ENCODE peak calls at places on chromosomes 2 and 18, in four cellular contexts. U is lung, W is brain microvascular endothelial cell, H is choroid plexus epithelial cell. R is an unnamed sample.

GRCh38 chr18:57150828-57151227 is 3.9 kb downstream of the BOD1L2 start:
- DNase-seq in U (no peak), W (no peak), H (no peak), R (no peak)

GRCh38 chr2:107529146-107529545 is 297.5 kb upstream of the RGPD4 start:
- DNase-seq in U (no peak), W (no peak), H (peak), R (no peak)

GRCh38 chr2:203904022-203904421 is 32.5 kb upstream of the ICOS start:
- DNase-seq in U (no peak), W (no peak), H (no peak), R (no peak)

GRCh38 chr2:170313636-170314348 is 135.8 kb downstream of the MYO3B start:
- DNase-seq in U (no peak), W (no peak), H (no peak), R (no peak)

GRCh38 chr2:167599228-167599627 is 648.2 kb downstream of the STK39 start:
- DNase-seq in U (no peak), W (no peak), H (no peak), R (no peak)

GRCh38 chr2:58732999-58733398 is 491.9 kb upstream of the FANCL start:
- DNase-seq in U (no peak), W (no peak), H (no peak), R (no peak)

GRCh38 chr18:33817096-33817495 is 239.1 kb downstream of the ASXL3 start:
- DNase-seq in U (no peak), W (no peak), H (no peak), R (peak)

GRCh38 chr2:37614061-37614802 is 57.2 kb downstream of the CDC42EP3 start:
- DNase-seq in U (no peak), W (peak), H (peak), R (no peak)

GRCh38 chr18:47752796-47753645 is 177.4 kb downstream of the SMAD2 start:
- DNase-seq in U (no peak), W (no peak), H (no peak), R (no peak)
- H3K4me3 ChIP-seq in U (no peak), W (no peak), H (no peak), R (no peak)

GRCh38 chr2:132417430-132418035 is 928 bp downstream of the GPR39 start:
- DNase-seq in U (no peak), W (no peak), H (no peak), R (no peak)

GRCh38 chr2:132415256-132416079 is 1.1 kb upstream of the GPR39 start:
- DNase-seq in U (no peak), W (no peak), H (peak), R (no peak)

GRCh38 chr2:132420776-132421175 is 4.2 kb downstream of the GPR39 start:
- DNase-seq in U (no peak), W (no peak), H (peak), R (no peak)

GRCh38 chr2:132416080-132416911 is at the start of gene GPR39:
- DNase-seq in U (peak), W (peak), H (peak), R (peak)

DNA sequence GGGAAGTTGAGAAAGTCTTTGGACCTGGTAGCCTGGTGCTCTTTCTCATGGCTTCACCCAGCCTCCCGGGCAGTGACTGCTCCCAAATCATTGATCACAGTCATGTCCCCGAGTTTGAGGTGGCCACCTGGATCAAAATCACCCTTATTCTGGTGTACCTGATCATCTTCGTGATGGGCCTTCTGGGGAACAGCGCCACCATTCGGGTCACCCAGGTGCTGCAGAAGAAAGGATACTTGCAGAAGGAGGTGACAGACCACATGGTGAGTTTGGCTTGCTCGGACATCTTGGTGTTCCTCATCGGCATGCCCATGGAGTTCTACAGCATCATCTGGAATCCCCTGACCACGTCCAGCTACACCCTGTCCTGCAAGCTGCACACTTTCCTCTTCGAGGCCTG is 391 bp downstream of the GPR39 start:
- DNase-seq in U (no peak), W (no peak), H (no peak), R (no peak)
- TF ChIP-seq CTCF in U (no peak), W (peak), H (peak), R (peak)

GRCh38 chr2:16664052-16664731 is 1.4 kb downstream of the CYRIA start:
- DNase-seq in U (peak), W (peak), H (peak), R (no peak)
- H3K4me3 ChIP-seq in U (peak), W (peak), H (peak), R (peak)

GRCh38 chr18:51865538-51865937 is 474.5 kb upstream of the DCC start:
- DNase-seq in U (no peak), W (no peak), H (no peak), R (no peak)
- TF ChIP-seq CTCF in U (no peak), W (no peak), H (no peak), R (no peak)

DNA sequence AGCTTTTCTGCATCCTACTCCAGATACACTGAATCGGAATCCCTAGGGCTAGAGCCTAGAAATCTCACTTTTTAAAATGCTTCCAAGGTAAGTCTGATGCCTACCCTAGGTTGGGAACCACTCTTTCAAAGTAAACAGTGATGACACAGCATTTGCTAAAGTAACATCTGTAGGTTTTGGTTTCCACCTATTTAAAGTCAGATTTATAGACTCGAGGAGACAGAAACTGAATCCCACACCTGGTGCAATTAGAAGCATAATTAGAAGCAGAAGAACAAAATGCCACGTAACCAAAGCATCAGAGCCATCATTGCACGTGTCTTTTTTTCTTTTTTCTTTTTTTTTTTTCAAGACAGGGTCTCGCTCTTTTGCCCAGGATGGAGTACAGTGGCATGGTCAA is 40.9 kb downstream of the PDK1 start:
- DNase-seq in U (no peak), W (no peak), H (no peak), R (no peak)
- H3K4me3 ChIP-seq in U (no peak), W (no peak), H (no peak), R (no peak)

GRCh38 chr2:199602271-199602895 is 144.6 kb upstream of the SATB2 start:
- DNase-seq in U (no peak), W (no peak), H (peak), R (peak)
- TF ChIP-seq CTCF in U (no peak), W (peak), H (no peak), R (peak)

DNA sequence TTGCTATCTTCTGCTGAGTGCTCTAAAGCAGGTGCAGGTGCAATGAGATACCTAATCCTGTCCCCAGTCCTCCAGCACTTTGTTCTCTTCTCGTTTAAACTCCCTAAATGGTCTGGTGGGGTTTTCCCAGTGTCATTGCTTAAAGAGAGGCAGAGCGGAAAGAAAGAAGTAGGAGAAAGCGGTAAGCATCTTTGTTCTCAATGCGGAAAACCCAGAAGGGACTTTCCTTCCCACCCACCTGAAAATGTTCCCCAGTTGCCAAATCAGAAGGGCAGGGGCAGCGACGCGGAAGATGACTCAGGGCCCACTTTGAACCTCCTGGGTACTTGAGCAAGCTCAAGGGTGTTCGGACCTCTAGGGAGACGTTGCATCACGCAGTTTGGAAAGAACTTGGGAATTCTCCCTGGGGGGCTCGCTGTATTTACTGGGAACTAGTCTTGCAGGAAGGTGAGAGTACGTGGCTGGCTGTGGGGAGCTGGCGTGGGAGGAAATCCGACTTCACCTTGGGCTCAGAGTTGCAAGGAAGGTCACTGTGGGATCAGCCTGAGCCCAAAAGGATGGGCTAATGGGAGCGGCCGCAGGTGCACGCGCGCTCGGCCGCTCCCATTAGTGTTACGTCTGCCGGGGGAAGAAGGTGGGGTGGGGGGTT is 587 bp upstream of the SGPP2 start:
- DNase-seq in U (peak), W (no peak), H (no peak), R (peak)
- H3K4me3 ChIP-seq in U (no peak), W (no peak), H (no peak), R (peak)

R was measured in epithelial cell of proximal tubule.